ENCODE peak calls at places on chromosomes 3 and 15, in seven cellular contexts. R is PC-3, N is astrocyte of the cerebellum, L is BE2C, K is cardiac muscle cell, P is fibroblast of villous mesenchyme, S is psoas muscle. H is an unnamed sample.

GRCh38 chr3:29416514-29416913 is 135.6 kb downstream of the RBMS3 start:
- DNase-seq in R (no peak), N (no peak), L (no peak), K (no peak), P (no peak), S (no peak), H (no peak)

GRCh38 chr3:195583831-195584542 is at the start of gene APOD:
- DNase-seq in R (peak; percentile 50), N (no peak), L (no peak), K (no peak), P (peak; percentile 77), S (peak; percentile 63), H (peak; percentile 10)

GRCh38 chr15:26050979-26051378 is 187.9 kb upstream of the ATP10A start:
- DNase-seq in R (no peak), N (no peak), L (no peak), K (no peak), P (no peak), S (no peak), H (no peak)

GRCh38 chr3:185176756-185177359 is 24.0 kb upstream of the C3orf70 start:
- DNase-seq in R (peak; percentile 70), N (peak; percentile 18), L (peak; percentile 52), K (peak; percentile 54), P (peak; percentile 53), S (no peak), H (peak; percentile 58)

GRCh38 chr3:135147657-135148056 is 352.6 kb downstream of the EPHB1 start:
- DNase-seq in R (no peak), N (no peak), L (no peak), K (no peak), P (no peak), S (no peak), H (no peak)

GRCh38 chr3:154151969-154152368 is 30.8 kb downstream of the ARHGEF26 start:
- DNase-seq in R (peak; percentile 69), N (peak; percentile 59), L (no peak), K (no peak), P (peak; percentile 37), S (no peak), H (no peak)

GRCh38 chr3:149605902-149606301 is 51.9 kb downstream of the WWTR1 start:
- DNase-seq in R (peak; percentile 33), N (no peak), L (no peak), K (no peak), P (peak; percentile 60), S (no peak), H (no peak)

GRCh38 chr15:50786871-50787270 is 21.4 kb upstream of the SPPL2A start:
- DNase-seq in R (peak; percentile 26), N (no peak), L (no peak), K (no peak), P (no peak), S (no peak), H (no peak)

GRCh38 chr3:43161684-43162512 is 56.0 kb upstream of the POMGNT2 start:
- DNase-seq in R (peak; percentile 77), N (peak; percentile 23), L (peak; percentile 39), K (peak; percentile 37), P (peak; percentile 85), S (no peak), H (no peak)

GRCh38 chr3:55159016-55159415 is 231.2 kb upstream of the LRTM1 start:
- DNase-seq in R (no peak), N (no peak), L (no peak), K (no peak), P (no peak), S (no peak), H (no peak)

GRCh38 chr3:55158345-55158744 is 230.5 kb upstream of the LRTM1 start:
- DNase-seq in R (no peak), N (no peak), L (no peak), K (no peak), P (no peak), S (no peak), H (no peak)

GRCh38 chr3:55160241-55160877 is 232.5 kb upstream of the LRTM1 start:
- DNase-seq in R (peak; percentile 88), N (peak; percentile 100), L (peak; percentile 18), K (no peak), P (peak; percentile 99), S (peak; percentile 66), H (no peak)

GRCh38 chr3:55161256-55161655 is 233.4 kb upstream of the LRTM1 start:
- DNase-seq in R (no peak), N (no peak), L (no peak), K (no peak), P (peak; percentile 43), S (no peak), H (no peak)

DNA sequence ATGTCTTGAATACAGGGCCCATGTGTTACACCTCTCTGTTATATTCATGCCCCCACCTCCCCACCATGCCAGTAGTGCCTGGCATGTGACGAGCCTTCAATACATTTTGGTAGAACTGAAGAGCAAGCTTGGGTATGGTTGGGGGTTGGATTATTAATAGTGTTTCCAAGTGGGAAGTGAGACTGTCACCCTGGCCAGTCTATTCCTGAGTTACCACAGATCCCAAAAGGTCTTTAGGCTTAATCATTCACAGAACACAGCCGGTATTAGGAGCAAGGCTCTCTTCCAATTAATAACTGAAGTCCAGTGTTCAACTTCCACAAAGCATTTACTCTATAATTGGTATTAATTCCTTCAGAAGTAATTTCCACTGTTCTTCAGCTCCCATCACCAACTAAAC is 231.9 kb upstream of the LRTM1 start:
- DNase-seq in R (no peak), N (no peak), L (no peak), K (no peak), P (no peak), S (no peak), H (no peak)
- TF ChIP-seq CTCF in R (no peak), N (no peak), L (no peak), K (no peak), P (no peak), S (no peak), H (no peak)

DNA sequence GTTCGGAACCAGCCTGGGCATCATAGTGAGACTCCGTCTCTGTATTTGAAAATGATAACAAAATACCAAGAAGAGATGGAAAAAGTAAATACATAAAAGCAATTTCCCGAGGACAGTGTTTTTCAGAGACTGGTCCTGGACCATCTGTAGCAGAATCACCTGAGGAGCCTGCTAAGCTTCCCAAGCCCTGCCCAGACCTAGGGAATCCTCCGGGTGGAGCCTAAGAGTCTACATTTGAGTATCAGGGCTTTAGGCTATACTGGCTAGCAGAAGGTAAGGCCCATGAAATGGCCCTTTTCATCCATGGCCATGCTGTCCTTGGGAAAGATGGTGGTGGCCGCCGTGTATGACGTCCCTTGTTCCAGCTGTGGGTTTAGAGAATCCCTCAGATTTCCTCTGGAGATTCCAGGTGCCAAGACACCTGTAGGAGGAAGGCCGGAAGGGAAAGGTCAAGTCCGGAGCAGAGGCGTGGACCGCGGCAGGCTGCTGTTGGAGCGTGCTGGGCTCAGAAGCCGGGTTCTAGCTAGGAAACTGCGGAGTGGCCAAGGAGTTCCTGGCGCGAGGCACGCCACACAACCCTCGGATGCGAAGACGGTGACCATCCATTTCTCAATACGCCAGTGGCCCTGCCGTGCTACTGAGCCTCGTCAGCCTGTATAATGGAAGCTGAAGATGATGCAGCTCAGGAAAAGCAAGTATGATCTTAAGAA is 50.9 kb downstream of the TMEM44 start:
- DNase-seq in R (peak; percentile 23), N (no peak), L (no peak), K (no peak), P (no peak), S (no peak), H (no peak)
- TF ChIP-seq CTCF in R (no peak), N (no peak), L (no peak), K (no peak), P (no peak), S (no peak), H (no peak)

GRCh38 chr15:79849789-79850188 is 47.0 kb downstream of the MTHFS start:
- DNase-seq in R (peak; percentile 41), N (peak; percentile 29), L (peak; percentile 64), K (peak; percentile 38), P (peak; percentile 42), S (no peak), H (peak; percentile 44)
- TF ChIP-seq CTCF in R (peak; percentile 71), N (peak; percentile 83), L (peak; percentile 83), K (peak; percentile 69), P (peak; percentile 72), S (peak; percentile 37), H (peak; percentile 65)

GRCh38 chr3:80063535-80063934 is 295.7 kb upstream of the ROBO1 start:
- DNase-seq in R (no peak), N (no peak), L (no peak), K (no peak), P (no peak), S (no peak), H (no peak)

GRCh38 chr3:80060664-80061063 is 292.9 kb upstream of the ROBO1 start:
- DNase-seq in R (peak; percentile 46), N (peak; percentile 6), L (no peak), K (no peak), P (no peak), S (no peak), H (no peak)
- TF ChIP-seq CTCF in R (peak; percentile 49), N (no peak), L (peak; percentile 15), K (no peak), P (no peak), S (no peak), H (no peak)

H was measured in neural crest cell.